ENCODE peak calls at places on chromosomes 16 and 17, in four cellular contexts. One of them, this sample, is unnamed.

GRCh38 chr17:16980813-16981731 is 9.2 kb upstream of the TNFRSF13B start:
- DNase-seq in HepG2: no peak
- DNase-seq in SK-N-SH: no peak
- DNase-seq in K562: no peak
- DNase-seq in this sample: no peak

GRCh38 chr16:50696575-50697420 is 3.4 kb downstream of the NOD2 start:
- DNase-seq in HepG2: peak; percentile 78
- DNase-seq in SK-N-SH: no peak
- DNase-seq in K562: peak; percentile 73
- DNase-seq in this sample: no peak

GRCh38 chr16:13845232-13845631 is 74.7 kb upstream of the ERCC4 start:
- DNase-seq in HepG2: no peak
- DNase-seq in SK-N-SH: no peak
- DNase-seq in K562: no peak
- DNase-seq in this sample: no peak

GRCh38 chr16:21236831-21237230 is 3.3 kb downstream of the ANKS4B start:
- DNase-seq in K562: no peak
- DNase-seq in SK-N-SH: no peak
- DNase-seq in HepG2: no peak
- DNase-seq in this sample: no peak

GRCh38 chr16:27197004-27197403 is 6.3 kb upstream of the KDM8 start:
- DNase-seq in HepG2: no peak
- DNase-seq in SK-N-SH: no peak
- DNase-seq in K562: no peak
- DNase-seq in this sample: no peak

GRCh38 chr17:82705756-82706155 is 7.3 kb upstream of the RAB40B start:
- DNase-seq in SK-N-SH: no peak
- DNase-seq in K562: no peak
- DNase-seq in HepG2: no peak
- DNase-seq in this sample: no peak

GRCh38 chr16:12061336-12062055 is 85.0 kb downstream of the SNX29 start:
- DNase-seq in HepG2: no peak
- DNase-seq in K562: no peak
- DNase-seq in SK-N-SH: no peak
- DNase-seq in this sample: no peak

GRCh38 chr16:1287982-1288670 is 21.3 kb upstream of the UBE2I start:
- DNase-seq in HepG2: no peak
- DNase-seq in K562: no peak
- DNase-seq in SK-N-SH: no peak
- DNase-seq in this sample: no peak

GRCh38 chr16:23316634-23317265 is 14.6 kb downstream of the SCNN1B start:
- DNase-seq in HepG2: no peak
- DNase-seq in SK-N-SH: no peak
- DNase-seq in K562: no peak
- DNase-seq in this sample: no peak

GRCh38 chr17:61221597-61222471 is 177.8 kb upstream of the TBX2 start:
- DNase-seq in K562: no peak
- DNase-seq in HepG2: no peak
- DNase-seq in SK-N-SH: no peak
- DNase-seq in this sample: no peak
- TF ChIP-seq FOXJ3 in K562: no peak
- TF ChIP-seq FOXJ3 in HepG2: no peak
- TF ChIP-seq FOXJ3 in SK-N-SH: no peak
- TF ChIP-seq FOXJ3 in this sample: no peak

GRCh38 chr16:24875466-24875865 is 29.7 kb downstream of the SLC5A11 start:
- DNase-seq in HepG2: no peak
- DNase-seq in SK-N-SH: no peak
- DNase-seq in K562: no peak
- DNase-seq in this sample: no peak

GRCh38 chr16:24869033-24869432 is 23.3 kb downstream of the SLC5A11 start:
- DNase-seq in K562: no peak
- DNase-seq in SK-N-SH: no peak
- DNase-seq in HepG2: no peak
- DNase-seq in this sample: no peak

GRCh38 chr16:24876231-24876630 is 30.5 kb downstream of the SLC5A11 start:
- DNase-seq in SK-N-SH: no peak
- DNase-seq in K562: no peak
- DNase-seq in HepG2: no peak
- DNase-seq in this sample: no peak

GRCh38 chr16:24871891-24872290 is 26.1 kb downstream of the SLC5A11 start:
- DNase-seq in HepG2: no peak
- DNase-seq in SK-N-SH: no peak
- DNase-seq in K562: no peak
- DNase-seq in this sample: no peak

GRCh38 chr16:24873028-24873427 is 27.3 kb downstream of the SLC5A11 start:
- DNase-seq in SK-N-SH: no peak
- DNase-seq in HepG2: no peak
- DNase-seq in K562: no peak
- DNase-seq in this sample: no peak
- TF ChIP-seq FOXJ3 in SK-N-SH: no peak
- TF ChIP-seq FOXJ3 in HepG2: no peak
- TF ChIP-seq FOXJ3 in K562: no peak
- TF ChIP-seq FOXJ3 in this sample: no peak

GRCh38 chr17:19886116-19886515 is 18.4 kb upstream of the ULK2 start:
- DNase-seq in HepG2: no peak
- DNase-seq in SK-N-SH: no peak
- DNase-seq in K562: no peak
- DNase-seq in this sample: no peak
- TF ChIP-seq FOXJ3 in HepG2: no peak
- TF ChIP-seq FOXJ3 in SK-N-SH: no peak
- TF ChIP-seq FOXJ3 in K562: no peak
- TF ChIP-seq FOXJ3 in this sample: no peak

GRCh38 chr17:43329183-43329582 is 69.6 kb upstream of the ARL4D start:
- DNase-seq in HepG2: no peak
- DNase-seq in SK-N-SH: no peak
- DNase-seq in K562: no peak
- DNase-seq in this sample: no peak

GRCh38 chr17:43326490-43327275 is 72.1 kb upstream of the ARL4D start:
- DNase-seq in K562: no peak
- DNase-seq in SK-N-SH: no peak
- DNase-seq in HepG2: no peak
- DNase-seq in this sample: no peak

GRCh38 chr17:43327421-43327820 is 71.4 kb upstream of the ARL4D start:
- DNase-seq in HepG2: no peak
- DNase-seq in SK-N-SH: no peak
- DNase-seq in K562: no peak
- DNase-seq in this sample: no peak

GRCh38 chr17:43328650-43329049 is 70.1 kb upstream of the ARL4D start:
- DNase-seq in SK-N-SH: no peak
- DNase-seq in HepG2: no peak
- DNase-seq in K562: no peak
- DNase-seq in this sample: no peak

DNA sequence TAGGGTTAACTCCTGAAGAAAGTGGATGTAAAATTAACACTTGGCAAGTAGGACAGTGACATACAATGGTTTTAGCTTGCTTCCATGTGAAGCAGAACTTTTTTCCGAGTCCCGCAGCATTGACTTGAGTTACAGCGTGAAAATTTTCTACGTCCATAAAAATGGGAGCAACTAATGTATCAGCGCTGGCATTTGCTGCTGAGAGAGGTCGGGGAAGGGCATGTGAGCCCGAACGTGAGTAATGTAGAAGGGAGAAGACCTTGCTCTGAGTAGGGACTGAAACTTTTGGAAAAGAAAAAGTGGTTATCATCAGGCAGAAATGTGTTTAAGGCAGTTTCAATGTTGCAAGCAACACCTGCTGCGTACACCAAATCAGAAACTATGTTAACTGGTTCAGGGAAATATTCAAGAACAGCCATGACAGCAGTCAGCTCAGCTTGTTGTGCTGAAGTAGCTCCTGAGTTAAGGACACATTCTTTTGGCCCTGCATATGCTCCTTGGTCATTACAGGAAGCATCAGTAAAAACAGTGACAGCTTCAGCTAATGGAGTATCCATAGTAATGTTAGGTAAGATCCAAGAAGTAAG is 70.9 kb upstream of the ARL4D start:
- DNase-seq in K562: no peak
- DNase-seq in HepG2: no peak
- DNase-seq in SK-N-SH: no peak
- DNase-seq in this sample: no peak
- TF ChIP-seq FOXJ3 in K562: no peak
- TF ChIP-seq FOXJ3 in HepG2: no peak
- TF ChIP-seq FOXJ3 in SK-N-SH: no peak
- TF ChIP-seq FOXJ3 in this sample: no peak

GRCh38 chr17:57388326-57388725 is 132.0 kb downstream of the MSI2 start:
- DNase-seq in K562: no peak
- DNase-seq in SK-N-SH: no peak
- DNase-seq in HepG2: no peak
- DNase-seq in this sample: no peak
- TF ChIP-seq FOXJ3 in K562: no peak
- TF ChIP-seq FOXJ3 in SK-N-SH: no peak
- TF ChIP-seq FOXJ3 in HepG2: no peak
- TF ChIP-seq FOXJ3 in this sample: no peak

DNA sequence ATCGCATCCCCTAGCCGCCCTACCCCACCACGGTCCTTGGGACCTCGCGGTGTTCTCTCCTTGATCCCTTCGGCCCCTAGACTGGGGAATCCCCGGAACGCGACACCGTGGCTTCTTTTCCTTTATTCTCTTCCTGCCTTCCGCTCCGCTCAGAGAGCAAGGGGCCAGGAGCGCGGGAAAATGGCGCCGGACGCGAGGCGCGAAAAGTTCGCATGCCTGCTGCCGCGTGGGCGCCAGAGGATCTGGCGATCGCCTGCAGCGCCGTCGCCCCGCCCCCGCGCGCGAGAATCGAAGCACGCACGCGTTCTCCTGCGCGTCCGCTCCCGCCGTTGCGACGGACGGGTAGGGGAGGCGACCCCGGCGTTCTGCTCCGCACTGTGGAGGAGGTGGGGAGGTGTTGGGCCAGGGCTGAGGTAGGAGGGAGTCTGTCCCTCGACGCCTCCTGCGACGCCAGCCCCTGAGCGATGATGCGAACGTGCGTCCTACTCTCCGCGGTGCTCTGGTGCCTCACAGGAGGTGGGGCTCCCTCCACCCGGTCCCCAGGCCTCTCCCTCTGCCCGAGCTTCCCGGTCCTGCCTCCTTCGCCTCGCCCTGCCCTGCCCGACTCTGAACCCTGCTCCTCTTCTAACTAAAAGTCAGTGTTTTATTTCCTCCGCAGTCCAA is at the start of gene ZPBP2:
- DNase-seq in HepG2: no peak
- DNase-seq in K562: no peak
- DNase-seq in SK-N-SH: no peak
- DNase-seq in this sample: no peak
- TF ChIP-seq FOXJ3 in HepG2: no peak
- TF ChIP-seq FOXJ3 in K562: no peak
- TF ChIP-seq FOXJ3 in SK-N-SH: no peak
- TF ChIP-seq FOXJ3 in this sample: no peak

GRCh38 chr17:69978056-69978646 is 96.9 kb upstream of the KCNJ16 start:
- DNase-seq in SK-N-SH: no peak
- DNase-seq in HepG2: no peak
- DNase-seq in K562: no peak
- DNase-seq in this sample: no peak
- TF ChIP-seq FOXJ3 in SK-N-SH: no peak
- TF ChIP-seq FOXJ3 in HepG2: no peak
- TF ChIP-seq FOXJ3 in K562: no peak
- TF ChIP-seq FOXJ3 in this sample: no peak

DNA sequence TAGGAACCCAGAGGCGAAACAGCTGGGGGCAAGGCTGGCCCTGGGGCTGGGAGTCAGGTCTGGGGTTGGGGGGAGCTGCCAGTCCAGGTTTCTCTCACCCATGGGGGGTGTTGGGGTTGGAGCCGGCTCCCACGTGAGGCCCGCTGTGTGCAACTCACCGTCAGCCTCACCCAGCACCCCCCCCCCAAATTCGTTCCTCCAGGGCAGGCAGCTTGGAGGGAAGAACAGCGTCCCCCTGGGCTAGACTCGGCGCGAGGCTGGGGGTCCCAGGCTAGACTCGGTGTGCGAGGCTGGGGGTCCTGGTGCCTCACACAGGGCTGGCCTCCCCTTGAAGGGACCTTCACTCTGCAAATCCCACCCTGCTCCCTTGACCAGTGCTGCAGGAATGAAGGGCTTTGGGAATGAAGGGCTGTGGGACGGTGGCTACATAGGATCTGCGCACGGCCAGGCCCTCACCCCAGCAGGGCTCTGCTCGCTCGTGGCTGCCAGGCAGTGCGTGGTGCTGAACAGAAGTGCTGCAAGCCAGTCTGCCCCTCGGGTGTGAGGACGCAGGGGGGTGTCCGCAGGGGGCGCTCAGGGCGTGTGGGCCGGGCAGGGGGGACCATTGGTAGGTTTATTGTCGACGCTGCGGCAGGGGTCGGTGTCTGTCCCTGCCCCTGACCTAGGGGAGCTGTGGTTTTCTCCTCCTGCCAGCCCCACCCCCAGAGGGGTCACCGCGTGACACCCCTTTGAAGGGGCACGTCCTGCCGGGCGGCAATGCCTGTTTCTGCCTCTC is 74.7 kb downstream of the KLHDC4 start:
- DNase-seq in SK-N-SH: no peak
- DNase-seq in HepG2: no peak
- DNase-seq in K562: no peak
- DNase-seq in this sample: no peak
- TF ChIP-seq FOXJ3 in SK-N-SH: no peak
- TF ChIP-seq FOXJ3 in HepG2: no peak
- TF ChIP-seq FOXJ3 in K562: no peak
- TF ChIP-seq FOXJ3 in this sample: no peak